ENCODE peak calls at places on chromosome 10, in seven cellular contexts. T is fibroblast of lung, W is PC-3, Q is stomach, G is right lobe of liver, Y is fibroblast of pulmonary artery, N is Calu3. C is an unnamed sample.

GRCh38 chr10:117502421-117503169 is 40.0 kb upstream of the EMX2 start:
- DNase-seq in Q (no peak), T (no peak), G (no peak), N (no peak), W (no peak), Y (no peak), C (no peak)

GRCh38 chr10:12405342-12406320 is 56.3 kb downstream of the CAMK1D start:
- DNase-seq in G (no peak), Q (no peak), T (no peak), Y (no peak), N (peak; percentile 6), W (peak; percentile 58), C (peak; percentile 23)

GRCh38 chr10:114282526-114282925 is 43.5 kb downstream of the VWA2 start:
- DNase-seq in Q (no peak), Y (no peak), N (no peak), W (no peak), T (no peak), G (no peak), C (no peak)

GRCh38 chr10:82536668-82537067 is 661.7 kb downstream of the NRG3 start:
- DNase-seq in T (no peak), G (no peak), W (no peak), Y (no peak), Q (no peak), N (no peak), C (no peak)

GRCh38 chr10:128062837-128063563 is 63.2 kb downstream of the MKI67 start:
- DNase-seq in T (no peak), W (no peak), N (no peak), Q (no peak), G (no peak), Y (peak; percentile 19), C (no peak)

GRCh38 chr10:61172182-61172926 is 228.4 kb upstream of the RHOBTB1 start:
- DNase-seq in W (no peak), Q (no peak), N (no peak), T (no peak), Y (no peak), G (no peak), C (no peak)

GRCh38 chr10:90885176-90885575 is 13.4 kb downstream of the RPP30 start:
- DNase-seq in Y (peak; percentile 72), N (no peak), W (peak; percentile 63), T (peak; percentile 81), G (no peak), Q (no peak), C (no peak)

GRCh38 chr10:7385114-7385513 is 25.7 kb downstream of the SFMBT2 start:
- DNase-seq in N (no peak), G (no peak), T (no peak), Y (no peak), W (no peak), Q (no peak), C (peak; percentile 42)

GRCh38 chr10:128557149-128557548 is 430.9 kb upstream of the MKI67 start:
- DNase-seq in Q (no peak), T (no peak), N (no peak), G (no peak), Y (no peak), W (no peak), C (no peak)

GRCh38 chr10:61110188-61110844 is 166.3 kb upstream of the RHOBTB1 start:
- DNase-seq in G (no peak), Q (no peak), Y (peak; percentile 26), T (peak; percentile 92), W (peak; percentile 92), N (no peak), C (no peak)

GRCh38 chr10:79127151-79127961 is 58.6 kb downstream of the ZMIZ1 start:
- DNase-seq in W (peak; percentile 100), N (peak; percentile 91), G (peak; percentile 98), Y (peak; percentile 90), T (peak; percentile 83), Q (peak; percentile 97), C (no peak)

GRCh38 chr10:15106352-15107013 is 9.3 kb downstream of the RPP38 start:
- DNase-seq in G (no peak), Y (peak; percentile 82), N (peak; percentile 79), Q (peak; percentile 85), T (peak; percentile 81), W (peak; percentile 73), C (peak; percentile 91)

GRCh38 chr10:34075269-34075926 is 739.7 kb downstream of the PARD3 start:
- DNase-seq in G (peak; percentile 63), Y (no peak), W (no peak), Q (no peak), N (no peak), T (no peak), C (no peak)

GRCh38 chr10:113604572-113604971 is 51.7 kb downstream of the HABP2 start:
- DNase-seq in W (no peak), Q (no peak), G (no peak), N (no peak), Y (no peak), T (no peak), C (no peak)

GRCh38 chr10:45592926-45593325 is 79.6 kb downstream of the ZFAND4 start:
- DNase-seq in N (no peak), Q (no peak), W (no peak), G (no peak), Y (no peak), T (no peak), C (no peak)

GRCh38 chr10:14779053-14779649 is 4.5 kb upstream of the FAM107B start:
- DNase-seq in W (peak; percentile 69), N (no peak), G (no peak), Q (no peak), T (peak; percentile 78), Y (no peak), C (no peak)

GRCh38 chr10:3091346-3091787 is 24.0 kb downstream of the PFKP start:
- DNase-seq in Q (peak; percentile 75), W (peak; percentile 82), N (peak; percentile 75), T (peak; percentile 92), G (no peak), Y (peak; percentile 92), C (no peak)

GRCh38 chr10:132142396-132143161 is 44.2 kb upstream of the DPYSL4 start:
- DNase-seq in T (no peak), W (peak; percentile 55), Q (peak; percentile 47), Y (peak; percentile 14), G (peak; percentile 58), N (peak; percentile 61), C (no peak)
- TF ChIP-seq CTCF in T (peak; percentile 32), W (peak; percentile 66), Q (peak; percentile 80), Y (peak; percentile 56), G (peak; percentile 84), N (peak; percentile 85), C (peak; percentile 79)

GRCh38 chr10:29578457-29578856 is 56.3 kb downstream of the SVIL start:
- DNase-seq in T (no peak), W (no peak), G (no peak), Q (no peak), Y (no peak), N (no peak), C (no peak)
- TF ChIP-seq CTCF in T (no peak), W (no peak), G (no peak), Q (no peak), Y (no peak), N (no peak), C (no peak)

GRCh38 chr10:25811141-25811685 is 122.8 kb upstream of the MYO3A start:
- DNase-seq in G (no peak), W (no peak), T (no peak), N (no peak), Y (no peak), Q (no peak), C (no peak)
- TF ChIP-seq CTCF in G (no peak), W (no peak), T (no peak), N (no peak), Y (no peak), Q (no peak), C (no peak)

GRCh38 chr10:65010845-65011244 is 1489.6 kb downstream of the REEP3 start:
- DNase-seq in Q (no peak), Y (no peak), G (no peak), N (no peak), W (no peak), T (no peak), C (no peak)
- TF ChIP-seq CTCF in Q (no peak), Y (no peak), G (no peak), N (no peak), W (no peak), T (no peak), C (peak; percentile 11)

DNA sequence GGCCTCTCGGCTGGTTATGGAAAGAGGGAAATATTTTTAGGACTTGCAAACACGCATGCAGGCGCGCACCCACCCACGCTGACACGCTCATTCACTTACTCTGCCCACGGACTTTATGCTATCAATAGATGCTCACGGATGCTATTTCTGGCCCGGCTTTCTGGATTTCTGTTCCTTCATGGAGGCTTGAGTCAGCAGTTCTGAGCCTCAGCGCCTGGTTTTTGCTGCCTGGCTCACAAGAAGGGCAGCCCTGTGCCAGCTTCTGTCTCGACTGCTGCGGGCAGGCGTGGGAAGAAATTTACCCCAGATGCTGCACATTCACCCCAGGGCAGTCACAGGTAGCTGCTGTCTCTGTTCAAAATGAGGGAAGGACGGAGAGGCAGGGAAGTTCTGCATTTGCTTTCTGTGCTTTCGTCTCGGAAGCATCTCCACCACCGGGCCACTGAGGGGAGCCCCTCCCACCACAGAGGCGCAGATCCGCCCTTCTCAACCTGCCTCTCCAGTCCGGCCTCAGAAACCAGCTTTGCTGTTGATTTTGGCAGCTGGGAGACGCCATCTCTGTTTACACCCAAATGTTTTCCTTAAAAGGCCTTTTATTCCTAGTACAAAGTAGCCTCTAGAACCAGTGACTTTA is 116.2 kb upstream of the BTBD16 start:
- DNase-seq in N (no peak), Y (peak; percentile 52), Q (no peak), T (peak; percentile 50), W (no peak), G (no peak), C (no peak)
- TF ChIP-seq CTCF in N (no peak), Y (no peak), Q (no peak), T (no peak), W (no peak), G (no peak), C (no peak)

GRCh38 chr10:96043157-96043894 is at the start of gene CCNJ:
- DNase-seq in G (peak; percentile 87), Y (peak; percentile 88), T (peak; percentile 89), W (peak; percentile 87), Q (peak; percentile 91), N (peak; percentile 86), C (peak; percentile 96)
- TF ChIP-seq CTCF in G (no peak), Y (no peak), T (peak; percentile 5), W (no peak), Q (no peak), N (no peak), C (peak; percentile 30)

DNA sequence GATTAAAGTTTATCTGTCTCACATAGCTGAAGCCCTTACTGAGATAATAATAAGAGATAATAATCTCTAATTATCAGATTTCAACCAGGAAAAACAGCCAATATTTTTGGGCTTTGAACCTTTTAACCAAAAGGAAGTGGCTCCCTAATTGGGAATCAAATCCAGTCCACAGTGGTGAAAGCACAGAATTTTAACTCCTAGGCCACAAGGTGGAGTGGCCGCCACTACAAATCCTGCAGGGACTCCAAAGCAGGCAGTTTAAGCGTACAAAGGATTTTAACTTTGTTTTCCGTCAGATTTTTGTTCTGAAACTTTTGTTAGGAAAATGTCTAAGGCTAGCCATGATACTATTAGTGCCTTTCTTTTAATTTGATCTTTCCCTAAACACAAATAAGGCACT is 99.6 kb upstream of the CCNY start:
- DNase-seq in G (no peak), W (peak; percentile 92), Y (peak; percentile 43), Q (no peak), T (peak; percentile 37), N (no peak), C (peak; percentile 6)
- TF ChIP-seq CTCF in G (peak; percentile 30), W (peak; percentile 99), Y (peak; percentile 51), Q (no peak), T (peak; percentile 29), N (no peak), C (peak; percentile 57)

C was measured in osteocyte.